ENCODE peak calls at places on chromosome 12, in eight cellular contexts. G is adipocyte; M is naive thymus-derived CD4-positive, alpha-beta T cell; E is GM23338; K is suprapubic skin; Z is cardiac muscle cell; B is Karpas-422; Y is prostate gland. D is an unnamed sample.

GRCh38 chr12:125228519-125229260 is 163.5 kb downstream of the AACS start:
- DNase-seq in Z (no peak), G (no peak), B (peak; percentile 74), M (no peak), K (no peak), E (peak; percentile 70), Y (no peak), D (no peak)

GRCh38 chr12:56221233-56221756 is 427 bp downstream of the RNF41 start:
- DNase-seq in B (no peak), G (peak; percentile 94), E (peak; percentile 81), Z (peak; percentile 91), M (no peak), Y (peak; percentile 53), K (no peak), D (no peak)

GRCh38 chr12:23895792-23896218 is 53.7 kb downstream of the SOX5 start:
- DNase-seq in K (no peak), Z (no peak), M (no peak), B (no peak), G (no peak), Y (no peak), E (peak; percentile 74), D (no peak)

GRCh38 chr12:112837629-112838191 is 46.2 kb downstream of the RPH3A start:
- DNase-seq in Z (peak; percentile 42), K (no peak), Y (no peak), G (peak; percentile 17), M (no peak), E (no peak), B (no peak), D (no peak)

GRCh38 chr12:52884526-52885293 is 20.2 kb downstream of the KRT8 start:
- DNase-seq in M (peak; percentile 83), B (peak; percentile 89), Y (peak; percentile 78), Z (peak; percentile 69), E (peak; percentile 84), G (peak; percentile 82), K (no peak), D (peak; percentile 70)

GRCh38 chr12:123431951-123432886 is 4.3 kb downstream of the RILPL2 start:
- DNase-seq in B (no peak), M (no peak), E (no peak), G (no peak), Z (no peak), Y (no peak), K (no peak), D (peak; percentile 22)

GRCh38 chr12:29226621-29227020 is 77.5 kb downstream of the FAR2 start:
- DNase-seq in E (no peak), M (no peak), K (no peak), G (peak; percentile 70), Y (no peak), Z (no peak), B (no peak), D (no peak)

GRCh38 chr12:63319936-63320633 is 169.1 kb upstream of the AVPR1A start:
- DNase-seq in K (no peak), Z (no peak), G (peak; percentile 53), M (no peak), E (no peak), B (no peak), Y (no peak), D (no peak)

GRCh38 chr12:71846322-71846940 is 6.9 kb downstream of the TBC1D15 start:
- DNase-seq in M (no peak), Y (no peak), B (peak; percentile 74), Z (peak; percentile 54), E (peak; percentile 33), K (no peak), G (peak; percentile 75), D (peak; percentile 49)

GRCh38 chr12:49807991-49808580 is 20.1 kb downstream of the NCKAP5L start:
- DNase-seq in Y (no peak), Z (no peak), G (no peak), M (no peak), K (no peak), E (no peak), B (no peak), D (no peak)

GRCh38 chr12:121773011-121773777 is 20.3 kb downstream of the RHOF start:
- DNase-seq in Z (peak; percentile 72), B (peak; percentile 93), K (peak; percentile 85), M (peak; percentile 77), E (peak; percentile 88), Y (peak; percentile 60), G (peak; percentile 76), D (peak; percentile 81)

GRCh38 chr12:129675947-129676346 is 227.9 kb downstream of the TMEM132D start:
- DNase-seq in B (no peak), G (no peak), Z (no peak), E (no peak), K (no peak), Y (no peak), M (no peak), D (no peak)

GRCh38 chr12:58844161-58844560 is 76.1 kb downstream of the LRIG3 start:
- DNase-seq in Z (no peak), M (no peak), K (no peak), E (no peak), Y (no peak), B (no peak), G (no peak), D (no peak)

GRCh38 chr12:11067514-11067913 is 5.4 kb upstream of the TAS2R46 start:
- DNase-seq in B (no peak), M (no peak), Y (no peak), G (peak; percentile 44), Z (peak; percentile 54), K (no peak), E (no peak), D (no peak)

GRCh38 chr12:76020281-76020680 is 11.3 kb downstream of the PHLDA1 start:
- DNase-seq in G (peak; percentile 73), E (no peak), B (no peak), K (no peak), Y (peak; percentile 14), Z (peak; percentile 75), M (peak; percentile 76), D (peak; percentile 46)

GRCh38 chr12:50188875-50189575 is 21.9 kb upstream of the CERS5 start:
- DNase-seq in Y (peak; percentile 32), G (no peak), Z (no peak), K (no peak), M (no peak), B (no peak), E (no peak), D (no peak)

GRCh38 chr12:79908366-79908765 is 26.5 kb downstream of the PPP1R12A start:
- DNase-seq in Y (no peak), E (no peak), Z (no peak), M (no peak), K (no peak), B (no peak), G (no peak), D (no peak)

GRCh38 chr12:52524898-52525591 is 4.9 kb upstream of the KRT5 start:
- DNase-seq in K (peak; percentile 32), G (no peak), B (peak; percentile 53), E (no peak), M (peak; percentile 8), Z (no peak), Y (no peak), D (no peak)

DNA sequence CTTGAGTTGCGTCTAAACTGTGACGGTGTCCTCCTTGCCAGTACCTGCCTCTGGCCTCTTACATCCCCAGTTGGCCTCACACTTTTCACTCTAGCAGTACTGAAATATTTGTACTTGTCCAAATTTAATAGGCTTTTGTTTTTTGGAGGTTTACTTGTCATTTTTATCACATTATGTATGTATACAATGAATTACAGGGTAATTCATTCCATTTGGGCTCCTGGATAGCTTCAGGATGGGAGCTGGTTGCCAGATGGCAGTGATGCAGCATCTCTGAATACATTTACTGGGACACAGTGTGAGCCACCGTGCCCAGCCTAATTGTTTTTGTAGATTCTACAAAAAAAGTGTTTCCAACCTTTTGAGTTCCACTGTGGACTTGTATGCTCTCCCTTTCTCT is 13.4 kb downstream of the CCDC77 start:
- DNase-seq in G (no peak), Z (no peak), B (no peak), E (no peak), Y (no peak), K (no peak), M (no peak), D (no peak)
- H3K36me3 ChIP-seq in G (peaks cover 29% of the 10 kb centered on the region), Z (peaks cover 14% of the 10 kb centered on the region), B (peaks cover 18% of the 10 kb centered on the region), E (peaks cover 38% of the 10 kb centered on the region), Y (peaks cover 7% of the 10 kb centered on the region), K (peaks cover 47% of the 10 kb centered on the region), M (peaks cover 48% of the 10 kb centered on the region), D (peaks cover 38% of the 10 kb centered on the region)

DNA sequence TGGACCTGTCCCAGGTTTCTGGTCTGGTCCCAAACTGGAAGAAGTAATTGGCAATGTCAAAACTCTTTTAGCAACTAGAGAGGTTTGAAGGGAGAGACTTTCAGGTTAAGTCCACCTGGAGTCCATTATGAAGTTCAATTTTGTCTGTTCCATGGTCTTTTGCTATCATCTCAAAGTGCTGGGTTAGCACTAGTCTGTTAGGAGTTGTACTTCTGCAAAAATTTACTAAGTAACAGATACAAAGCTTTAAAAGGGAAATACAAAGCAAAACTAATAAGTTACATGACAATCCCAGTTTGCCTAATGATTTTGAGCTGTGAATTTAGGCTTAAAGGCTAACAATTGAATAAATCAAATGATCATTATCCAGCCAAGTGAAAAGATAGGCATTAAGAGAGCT is 643.9 kb downstream of the C12orf50 start:
- DNase-seq in Y (no peak), B (no peak), M (no peak), K (no peak), E (no peak), G (no peak), Z (no peak), D (no peak)
- H3K4me1 ChIP-seq in Y (no peaks in the 10 kb centered on the region), B (peaks cover 12% of the 10 kb centered on the region), M (no peaks in the 10 kb centered on the region), K (no peaks in the 10 kb centered on the region), E (peaks cover 11% of the 10 kb centered on the region), G (no peaks in the 10 kb centered on the region), Z (peaks cover 9% of the 10 kb centered on the region), D (no peaks in the 10 kb centered on the region)

GRCh38 chr12:102631274-102631673 is 150.9 kb upstream of the IGF1 start:
- DNase-seq in G (peak; percentile 76), E (no peak), M (no peak), Z (peak; percentile 39), B (no peak), Y (no peak), K (no peak), D (no peak)
- H3K4me3 ChIP-seq in G (peak overlapping the region; percentile 30), E (no peak overlapping the region), M (no peak overlapping the region), Z (no peak overlapping the region), B (no peak overlapping the region), Y (no peak overlapping the region), K (no peak overlapping the region), D (no peak overlapping the region)

GRCh38 chr12:64494998-64495729 is 43.2 kb downstream of the TBK1 start:
- DNase-seq in Y (no peak), G (no peak), Z (no peak), M (no peak), B (no peak), E (no peak), K (no peak), D (peak; percentile 44)

GRCh38 chr12:64497484-64497883 is 45.6 kb downstream of the TBK1 start:
- DNase-seq in G (no peak), M (no peak), Y (no peak), E (no peak), K (no peak), B (no peak), Z (no peak), D (no peak)

GRCh38 chr12:64496839-64497400 is 45.0 kb downstream of the TBK1 start:
- DNase-seq in G (no peak), E (no peak), M (no peak), Z (no peak), Y (no peak), B (no peak), K (no peak), D (no peak)

DNA sequence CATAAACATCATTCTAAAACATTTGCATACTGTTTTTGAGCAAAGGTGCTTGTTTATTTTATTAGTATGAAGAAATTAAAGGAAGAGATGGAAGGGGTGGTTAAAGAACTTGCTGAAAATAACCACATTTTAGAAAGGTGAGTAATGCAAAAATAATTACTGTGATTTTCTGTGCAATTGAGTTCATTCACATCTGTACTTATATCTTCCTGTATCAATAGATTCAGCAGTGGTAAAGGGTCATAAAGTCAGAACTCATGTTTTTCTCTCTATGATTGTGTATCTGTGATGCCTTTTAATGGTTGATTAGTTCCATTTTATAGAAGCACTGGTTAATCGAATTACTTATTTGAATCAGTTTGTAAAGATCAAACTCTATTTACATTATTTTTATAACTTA is 46.0 kb downstream of the TBK1 start:
- DNase-seq in Y (no peak), Z (no peak), K (no peak), E (no peak), B (no peak), G (no peak), M (no peak), D (no peak)
- H3K36me3 ChIP-seq in Y (peaks cover 7% of the 10 kb centered on the region), Z (peaks cover 33% of the 10 kb centered on the region), K (peaks cover 71% of the 10 kb centered on the region), E (peaks cover 25% of the 10 kb centered on the region), B (peaks cover 59% of the 10 kb centered on the region), G (peaks cover 85% of the 10 kb centered on the region), M (no peaks in the 10 kb centered on the region), D (peaks cover 46% of the 10 kb centered on the region)

D was measured in CD4-positive, CD25-positive, alpha-beta regulatory T cell.